ENCODE peak calls at places on chromosomes 12 and 14, in nine cellular contexts. Z is HL-60; R is mucosa of descending colon; P is GM23338; C is bronchial epithelial cell; A is tibial artery; W is choroid plexus epithelial cell; O is CD8-positive, alpha-beta T cell; U is epithelial cell of proximal tubule. B is an unnamed sample.

GRCh38 chr14:23530360-23531055 is 21.1 kb downstream of the ZFHX2 start:
- DNase-seq in Z (no peak), R (no peak), P (no peak), C (no peak), A (no peak), W (no peak), O (no peak), U (no peak), B (peak)

GRCh38 chr14:48129472-48129871 is 454.1 kb upstream of the MDGA2 start:
- DNase-seq in Z (no peak), R (no peak), P (no peak), C (no peak), A (no peak), W (no peak), O (no peak), U (no peak), B (no peak)

GRCh38 chr12:56087220-56087619 is 7.3 kb downstream of the ERBB3 start:
- DNase-seq in Z (no peak), R (peak), P (no peak), C (peak), A (no peak), W (no peak), O (no peak), U (no peak), B (no peak)

GRCh38 chr14:77302926-77303325 is 17.8 kb downstream of the POMT2 start:
- DNase-seq in Z (no peak), R (no peak), P (no peak), C (peak), A (no peak), W (peak), O (no peak), U (no peak), B (no peak)

GRCh38 chr12:124820199-124820598 is 43.5 kb downstream of the SCARB1 start:
- DNase-seq in Z (no peak), R (no peak), P (no peak), C (no peak), A (no peak), W (no peak), O (no peak), U (no peak), B (no peak)

GRCh38 chr12:75812341-75813018 is 219.1 kb downstream of the PHLDA1 start:
- DNase-seq in Z (no peak), R (no peak), P (peak), C (no peak), A (no peak), W (peak), O (no peak), U (no peak), B (no peak)

GRCh38 chr12:21678959-21679358 is 21.3 kb upstream of the LDHB start:
- DNase-seq in Z (no peak), R (no peak), P (no peak), C (no peak), A (no peak), W (no peak), O (no peak), U (no peak), B (no peak)

GRCh38 chr14:60965402-60965801 is 15.5 kb downstream of the TRMT5 start:
- DNase-seq in Z (no peak), R (no peak), P (no peak), C (peak), A (no peak), W (peak), O (no peak), U (no peak), B (no peak)

GRCh38 chr12:101803978-101804377 is 26.8 kb downstream of the GNPTAB start:
- DNase-seq in Z (no peak), R (no peak), P (no peak), C (no peak), A (no peak), W (no peak), O (no peak), U (no peak), B (no peak)

GRCh38 chr14:21264025-21264801 is 5.0 kb downstream of the HNRNPC start:
- DNase-seq in Z (no peak), R (no peak), P (no peak), C (peak), A (no peak), W (peak), O (no peak), U (peak), B (no peak)

GRCh38 chr12:43147893-43148292 is 404.1 kb downstream of the ADAMTS20 start:
- DNase-seq in Z (no peak), R (no peak), P (no peak), C (peak), A (no peak), W (no peak), O (no peak), U (no peak), B (no peak)

GRCh38 chr14:68676511-68676943 is 116.3 kb downstream of the ZFP36L1 start:
- DNase-seq in Z (no peak), R (no peak), P (no peak), C (peak), A (peak), W (no peak), O (no peak), U (no peak), B (no peak)

GRCh38 chr12:28257411-28257810 is 67.2 kb downstream of the CCDC91 start:
- DNase-seq in Z (no peak), R (no peak), P (no peak), C (peak), A (no peak), W (no peak), O (no peak), U (no peak), B (no peak)

GRCh38 chr14:57189070-57189469 is 79.6 kb downstream of the EXOC5 start:
- DNase-seq in Z (no peak), R (no peak), P (peak), C (peak), A (no peak), W (peak), O (no peak), U (no peak), B (peak)

GRCh38 chr12:27359578-27360340 is 27.1 kb downstream of the BMAL2 start:
- DNase-seq in Z (no peak), R (peak), P (no peak), C (no peak), A (no peak), W (no peak), O (no peak), U (no peak), B (no peak)

GRCh38 chr12:79008591-79008990 is 144.0 kb downstream of the SYT1 start:
- DNase-seq in Z (no peak), R (no peak), P (no peak), C (no peak), A (no peak), W (no peak), O (no peak), U (no peak), B (no peak)

GRCh38 chr12:91383106-91383505 is 200.5 kb upstream of the DCN start:
- DNase-seq in Z (no peak), R (no peak), P (no peak), C (no peak), A (no peak), W (peak), O (no peak), U (no peak), B (no peak)

GRCh38 chr14:104875412-104875751 is 10.3 kb downstream of the CEP170B start:
- DNase-seq in Z (no peak), R (no peak), P (no peak), C (no peak), A (no peak), W (no peak), O (no peak), U (no peak), B (no peak)

GRCh38 chr12:49903351-49903699 is 375 bp downstream of the FAIM2 start:
- DNase-seq in Z (no peak), R (no peak), P (no peak), C (no peak), A (no peak), W (no peak), O (no peak), U (no peak), B (no peak)
- H3K4me3 ChIP-seq in Z (no peak), R (no peak), P (peak), C (no peak), A (peak), W (peak), O (no peak), U (no peak), B (peak)

GRCh38 chr12:121581681-121582439 is 1.0 kb upstream of the KDM2B start:
- DNase-seq in Z (no peak), R (no peak), P (no peak), C (no peak), A (peak), W (peak), O (no peak), U (no peak), B (no peak)

GRCh38 chr12:121580959-121581680 is at the start of gene KDM2B:
- DNase-seq in Z (no peak), R (peak), P (peak), C (no peak), A (peak), W (peak), O (peak), U (no peak), B (no peak)

GRCh38 chr12:121579190-121579791 is 1.5 kb downstream of the KDM2B start:
- DNase-seq in Z (no peak), R (peak), P (peak), C (no peak), A (peak), W (no peak), O (peak), U (no peak), B (no peak)

GRCh38 chr12:121579981-121580868 is 598 bp downstream of the KDM2B start:
- DNase-seq in Z (peak), R (peak), P (peak), C (peak), A (peak), W (peak), O (peak), U (no peak), B (peak)

DNA sequence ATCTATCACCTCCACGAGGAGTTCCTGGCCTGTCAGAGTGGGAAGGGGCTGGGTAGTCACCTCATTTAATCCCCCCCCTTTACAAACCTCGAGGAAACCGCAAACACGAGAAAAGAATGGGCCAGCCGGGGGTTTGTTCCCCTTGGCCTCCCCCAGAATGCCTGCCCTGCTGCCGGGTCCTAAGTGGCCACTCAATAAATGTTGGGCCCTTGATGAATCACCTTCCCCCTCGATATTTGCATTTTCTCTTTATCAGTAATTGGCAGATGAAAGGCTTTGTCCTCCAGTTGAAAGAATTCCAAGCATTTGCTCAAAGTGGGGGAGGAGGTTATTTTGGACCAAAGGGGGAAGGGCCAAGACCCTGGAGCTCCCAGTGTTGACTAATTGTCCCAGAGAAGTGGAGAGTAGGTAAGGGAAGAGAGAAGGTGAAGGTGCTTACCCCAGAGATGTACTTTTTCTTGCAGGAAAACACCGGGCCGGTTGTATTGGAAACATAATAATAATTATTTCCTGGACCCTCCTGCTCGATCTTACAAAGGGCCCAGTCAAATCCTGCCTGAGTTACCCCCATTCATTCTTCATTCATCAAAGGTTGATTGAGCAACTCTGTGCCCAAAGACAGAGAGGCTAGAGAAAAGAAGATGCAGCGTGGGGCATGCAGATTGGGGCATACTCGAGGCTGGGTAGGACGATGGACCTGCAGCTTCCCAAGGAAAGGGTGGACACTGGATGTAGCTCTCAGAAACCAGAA is 1.9 kb upstream of the KDM2B start:
- DNase-seq in Z (no peak), R (no peak), P (peak), C (no peak), A (no peak), W (no peak), O (no peak), U (no peak), B (no peak)
- H3K4me3 ChIP-seq in Z (no peak), R (no peak), P (peak), C (no peak), A (no peak), W (no peak), O (no peak), U (no peak), B (no peak)

GRCh38 chr14:58637040-58637390 is 747 bp upstream of the DACT1 start:
- DNase-seq in Z (no peak), R (peak), P (no peak), C (peak), A (peak), W (peak), O (no peak), U (no peak), B (no peak)
- H3K4me3 ChIP-seq in Z (peak), R (no peak), P (peak), C (peak), A (peak), W (peak), O (peak), U (peak), B (no peak)

GRCh38 chr12:47082963-47083621 is 3.3 kb upstream of the AMIGO2 start:
- DNase-seq in Z (no peak), R (no peak), P (no peak), C (peak), A (no peak), W (peak), O (no peak), U (peak), B (no peak)
- H3K4me3 ChIP-seq in Z (no peak), R (no peak), P (no peak), C (no peak), A (no peak), W (no peak), O (no peak), U (no peak), B (no peak)

GRCh38 chr12:64187794-64188193 is 34.3 kb downstream of the KICS2 start:
- DNase-seq in Z (no peak), R (no peak), P (no peak), C (no peak), A (no peak), W (peak), O (no peak), U (no peak), B (no peak)
- H3K4me3 ChIP-seq in Z (no peak), R (no peak), P (no peak), C (no peak), A (no peak), W (no peak), O (no peak), U (no peak), B (no peak)

DNA sequence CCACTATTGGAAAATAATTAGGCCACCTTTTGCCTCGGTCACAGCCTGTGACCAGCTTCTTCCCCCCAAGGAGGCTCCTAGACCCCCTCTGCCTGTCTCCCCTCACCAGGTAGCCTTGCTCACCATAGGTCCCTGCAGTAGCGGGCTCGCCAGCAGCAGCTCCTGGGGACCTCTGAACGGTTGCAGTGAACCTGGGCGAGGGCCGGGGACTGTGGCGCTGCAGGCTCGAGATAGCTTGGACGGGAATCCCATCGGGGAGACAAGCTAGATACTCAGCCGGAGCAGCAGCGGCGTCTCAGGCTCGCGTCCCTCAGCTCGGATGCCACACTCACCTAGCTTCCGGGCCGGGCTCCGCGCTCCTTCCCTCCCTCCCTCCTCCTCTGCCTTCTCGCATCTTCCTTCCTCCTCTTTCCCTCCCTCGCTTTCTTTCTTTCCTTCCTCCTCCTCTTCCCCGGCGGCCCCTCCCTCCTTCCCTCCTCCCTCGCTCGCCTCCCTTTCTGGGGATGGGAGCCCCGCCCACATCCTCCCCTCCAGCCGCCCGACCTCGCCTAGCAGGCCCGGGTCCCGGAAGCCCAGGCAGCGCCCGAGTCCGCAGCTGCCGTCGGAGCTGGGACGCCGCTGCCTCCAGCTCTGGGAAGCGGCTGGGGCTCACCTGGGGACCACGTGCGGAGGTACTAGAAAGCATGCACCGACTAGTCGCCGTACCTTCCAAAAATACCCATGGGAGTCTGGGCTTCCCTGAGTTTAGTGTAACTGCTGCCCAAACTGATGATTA is at the start of gene BMP4:
- DNase-seq in Z (no peak), R (peak), P (peak), C (peak), A (peak), W (no peak), O (no peak), U (no peak), B (peak)
- H3K4me3 ChIP-seq in Z (no peak), R (peak), P (peak), C (peak), A (peak), W (peak), O (peak), U (peak), B (peak)

GRCh38 chr12:116274552-116275375 is 2.7 kb downstream of the MED13L start:
- DNase-seq in Z (no peak), R (no peak), P (no peak), C (no peak), A (no peak), W (no peak), O (no peak), U (no peak), B (no peak)

GRCh38 chr12:116276433-116277216 is 868 bp downstream of the MED13L start:
- DNase-seq in Z (no peak), R (peak), P (peak), C (no peak), A (peak), W (peak), O (peak), U (no peak), B (peak)

GRCh38 chr12:116278259-116278595 is 734 bp upstream of the MED13L start:
- DNase-seq in Z (no peak), R (no peak), P (no peak), C (no peak), A (no peak), W (no peak), O (no peak), U (no peak), B (no peak)

GRCh38 chr12:116277393-116278258 is at the start of gene MED13L:
- DNase-seq in Z (peak), R (peak), P (peak), C (no peak), A (peak), W (peak), O (peak), U (no peak), B (peak)

DNA sequence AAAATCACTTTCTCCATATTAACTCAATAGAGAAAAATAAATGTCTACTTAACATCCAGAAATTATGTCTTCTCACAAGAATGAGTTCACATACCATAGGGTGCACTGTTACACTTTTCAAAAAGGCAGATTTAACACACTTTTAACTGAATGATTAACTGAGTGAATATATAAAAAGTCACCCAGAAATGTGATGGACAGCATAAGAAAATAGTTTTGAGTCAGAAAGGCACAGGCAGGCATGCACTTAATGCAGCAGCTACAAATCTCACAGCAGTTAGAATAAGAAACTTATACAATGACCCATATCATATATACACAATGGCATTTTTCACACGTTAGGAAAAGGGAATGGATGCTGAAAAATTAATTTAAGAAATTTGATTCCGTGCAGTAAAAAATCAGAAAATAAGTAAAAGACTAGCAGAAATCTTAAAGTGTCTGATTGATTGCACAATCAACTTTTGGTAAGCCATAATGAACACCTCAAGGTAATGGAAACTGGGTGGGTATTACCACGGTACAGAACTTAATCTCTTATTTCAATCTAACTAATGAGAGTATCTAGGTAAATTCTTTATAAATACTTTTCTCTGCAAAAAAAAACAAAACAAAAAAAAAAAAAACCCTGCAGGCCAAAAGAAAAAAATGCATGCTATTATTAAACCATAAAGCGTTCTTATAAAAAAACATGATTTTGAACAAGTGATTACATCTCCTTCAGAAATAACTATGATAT is 3.5 kb downstream of the MED13L start:
- DNase-seq in Z (no peak), R (no peak), P (no peak), C (no peak), A (no peak), W (no peak), O (no peak), U (no peak), B (no peak)
- H3K4me3 ChIP-seq in Z (no peak), R (no peak), P (no peak), C (no peak), A (peak), W (no peak), O (no peak), U (no peak), B (no peak)

DNA sequence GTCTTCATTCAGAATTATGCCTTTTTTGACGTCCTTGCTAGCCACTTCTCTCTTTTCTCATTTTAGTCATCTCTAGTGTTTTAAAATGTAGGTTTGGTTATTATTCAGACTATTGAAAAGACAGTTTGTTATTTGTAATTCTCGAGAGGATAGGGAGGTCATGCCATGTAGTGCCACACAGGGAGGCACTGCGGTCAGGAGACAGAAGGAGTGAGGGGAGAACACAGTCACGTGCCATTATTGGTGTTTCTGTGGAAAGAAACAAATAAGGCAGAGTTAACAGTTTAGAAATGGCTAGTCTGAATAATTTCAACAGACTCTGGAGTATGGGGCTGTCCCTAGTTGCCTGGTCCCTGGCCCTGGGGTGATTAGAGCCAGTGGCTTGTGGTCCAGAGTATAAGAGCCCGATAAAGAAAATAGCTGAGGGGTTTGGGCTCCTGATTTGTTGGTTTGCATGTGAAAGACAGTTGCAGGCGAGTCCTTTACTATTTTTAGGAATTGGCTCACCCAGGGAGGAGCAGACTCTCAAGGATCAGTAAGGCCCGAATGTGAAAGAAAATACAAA is 278.1 kb upstream of the SEL1L start:
- DNase-seq in Z (no peak), R (no peak), P (peak), C (no peak), A (no peak), W (no peak), O (no peak), U (no peak), B (no peak)
- H3K4me3 ChIP-seq in Z (no peak), R (no peak), P (peak), C (no peak), A (no peak), W (no peak), O (no peak), U (no peak), B (no peak)